ENCODE peak calls at places on chromosomes 12 and 14, in six cellular contexts. One of them, this sample, is unnamed.

GRCh38 chr12:1127021-1127420 is 136.0 kb downstream of the ERC1 start:
- DNase-seq in GM23338: no peak
- DNase-seq in CD4-positive, alpha-beta memory T cell: no peak
- DNase-seq in psoas muscle: no peak
- DNase-seq in left ventricle myocardium inferior: no peak
- DNase-seq in cardiac muscle cell: no peak
- DNase-seq in this sample: no peak

GRCh38 chr12:50087159-50087558 is 2.0 kb downstream of the SMARCD1 start:
- DNase-seq in GM23338: no peak
- DNase-seq in CD4-positive, alpha-beta memory T cell: no peak
- DNase-seq in left ventricle myocardium inferior: no peak
- DNase-seq in psoas muscle: no peak
- DNase-seq in cardiac muscle cell: no peak
- DNase-seq in this sample: no peak

GRCh38 chr14:71716371-71716770 is 215.9 kb upstream of the RGS6 start:
- DNase-seq in left ventricle myocardium inferior: no peak
- DNase-seq in CD4-positive, alpha-beta memory T cell: no peak
- DNase-seq in cardiac muscle cell: no peak
- DNase-seq in psoas muscle: no peak
- DNase-seq in GM23338: no peak
- DNase-seq in this sample: no peak

GRCh38 chr14:26835949-26836570 is 238.2 kb upstream of the NOVA1 start:
- DNase-seq in left ventricle myocardium inferior: no peak
- DNase-seq in psoas muscle: no peak
- DNase-seq in cardiac muscle cell: no peak
- DNase-seq in GM23338: no peak
- DNase-seq in CD4-positive, alpha-beta memory T cell: no peak
- DNase-seq in this sample: no peak

GRCh38 chr12:31828057-31828456 is 99.2 kb upstream of the AMN1 start:
- DNase-seq in cardiac muscle cell: no peak
- DNase-seq in CD4-positive, alpha-beta memory T cell: peak; percentile 37
- DNase-seq in psoas muscle: no peak
- DNase-seq in GM23338: no peak
- DNase-seq in left ventricle myocardium inferior: no peak
- DNase-seq in this sample: no peak

GRCh38 chr14:21748869-21749303 is 75.3 kb upstream of the OR4E1 start:
- DNase-seq in cardiac muscle cell: peak; percentile 69
- DNase-seq in GM23338: peak; percentile 88
- DNase-seq in left ventricle myocardium inferior: peak; percentile 18
- DNase-seq in CD4-positive, alpha-beta memory T cell: peak; percentile 49
- DNase-seq in psoas muscle: no peak
- DNase-seq in this sample: no peak

GRCh38 chr12:3313655-3314305 is 177.2 kb upstream of the PRMT8 start:
- DNase-seq in CD4-positive, alpha-beta memory T cell: peak; percentile 7
- DNase-seq in GM23338: peak; percentile 63
- DNase-seq in psoas muscle: no peak
- DNase-seq in left ventricle myocardium inferior: no peak
- DNase-seq in cardiac muscle cell: peak; percentile 45
- DNase-seq in this sample: no peak

GRCh38 chr12:53101266-53101665 is 2.0 kb upstream of the SOAT2 start:
- DNase-seq in cardiac muscle cell: no peak
- DNase-seq in GM23338: no peak
- DNase-seq in CD4-positive, alpha-beta memory T cell: no peak
- DNase-seq in psoas muscle: no peak
- DNase-seq in left ventricle myocardium inferior: no peak
- DNase-seq in this sample: no peak

GRCh38 chr12:39807043-39807442 is 187.4 kb upstream of the ABCD2 start:
- DNase-seq in GM23338: peak; percentile 77
- DNase-seq in cardiac muscle cell: peak; percentile 15
- DNase-seq in psoas muscle: no peak
- DNase-seq in CD4-positive, alpha-beta memory T cell: no peak
- DNase-seq in left ventricle myocardium inferior: no peak
- DNase-seq in this sample: no peak

GRCh38 chr12:26701604-26702215 is 131.3 kb downstream of the ITPR2 start:
- DNase-seq in cardiac muscle cell: peak; percentile 64
- DNase-seq in GM23338: peak; percentile 74
- DNase-seq in psoas muscle: no peak
- DNase-seq in left ventricle myocardium inferior: no peak
- DNase-seq in CD4-positive, alpha-beta memory T cell: peak; percentile 19
- DNase-seq in this sample: no peak

GRCh38 chr12:44875417-44875953 is 630 bp downstream of the NELL2 start:
- DNase-seq in psoas muscle: no peak
- DNase-seq in cardiac muscle cell: peak; percentile 18
- DNase-seq in GM23338: peak; percentile 68
- DNase-seq in CD4-positive, alpha-beta memory T cell: peak; percentile 19
- DNase-seq in left ventricle myocardium inferior: no peak
- DNase-seq in this sample: no peak

GRCh38 chr12:40232602-40233001 is 7.8 kb downstream of the LRRK2 start:
- DNase-seq in left ventricle myocardium inferior: no peak
- DNase-seq in GM23338: no peak
- DNase-seq in CD4-positive, alpha-beta memory T cell: no peak
- DNase-seq in cardiac muscle cell: no peak
- DNase-seq in psoas muscle: no peak
- DNase-seq in this sample: no peak

GRCh38 chr14:37819155-37820015 is 224.0 kb downstream of the TTC6 start:
- DNase-seq in psoas muscle: no peak
- DNase-seq in cardiac muscle cell: peak; percentile 46
- DNase-seq in GM23338: peak; percentile 17
- DNase-seq in left ventricle myocardium inferior: no peak
- DNase-seq in CD4-positive, alpha-beta memory T cell: no peak
- DNase-seq in this sample: no peak

GRCh38 chr12:54370218-54370730 is 6.0 kb upstream of the GPR84 start:
- DNase-seq in psoas muscle: peak; percentile 83
- DNase-seq in CD4-positive, alpha-beta memory T cell: no peak
- DNase-seq in left ventricle myocardium inferior: peak; percentile 72
- DNase-seq in GM23338: peak; percentile 93
- DNase-seq in cardiac muscle cell: peak; percentile 85
- DNase-seq in this sample: peak; percentile 90

GRCh38 chr14:102893452-102893851 is 29.0 kb upstream of the AMN start:
- DNase-seq in left ventricle myocardium inferior: peak; percentile 32
- DNase-seq in CD4-positive, alpha-beta memory T cell: no peak
- DNase-seq in cardiac muscle cell: no peak
- DNase-seq in GM23338: no peak
- DNase-seq in psoas muscle: peak; percentile 62
- DNase-seq in this sample: peak; percentile 80

GRCh38 chr12:67034110-67034879 is 234.9 kb upstream of the CAND1 start:
- DNase-seq in psoas muscle: no peak
- DNase-seq in left ventricle myocardium inferior: no peak
- DNase-seq in GM23338: no peak
- DNase-seq in CD4-positive, alpha-beta memory T cell: no peak
- DNase-seq in cardiac muscle cell: no peak
- DNase-seq in this sample: no peak

GRCh38 chr12:6772331-6772695 is at the start of gene LAG3:
- DNase-seq in left ventricle myocardium inferior: no peak
- DNase-seq in CD4-positive, alpha-beta memory T cell: no peak
- DNase-seq in psoas muscle: no peak
- DNase-seq in GM23338: no peak
- DNase-seq in cardiac muscle cell: no peak
- DNase-seq in this sample: no peak

GRCh38 chr14:104164041-104164440 is 25.7 kb downstream of the KIF26A start:
- DNase-seq in cardiac muscle cell: no peak
- DNase-seq in GM23338: no peak
- DNase-seq in left ventricle myocardium inferior: no peak
- DNase-seq in CD4-positive, alpha-beta memory T cell: no peak
- DNase-seq in psoas muscle: no peak
- DNase-seq in this sample: no peak

GRCh38 chr12:103930787-103931536 is 752 bp downstream of the HSP90B1 start:
- DNase-seq in CD4-positive, alpha-beta memory T cell: peak; percentile 12
- DNase-seq in left ventricle myocardium inferior: peak; percentile 34
- DNase-seq in psoas muscle: peak; percentile 35
- DNase-seq in GM23338: peak; percentile 37
- DNase-seq in cardiac muscle cell: peak; percentile 42
- DNase-seq in this sample: peak; percentile 54

GRCh38 chr14:91326514-91326832 is 82.0 kb upstream of the GPR68 start:
- DNase-seq in cardiac muscle cell: no peak
- DNase-seq in GM23338: no peak
- DNase-seq in psoas muscle: no peak
- DNase-seq in left ventricle myocardium inferior: no peak
- DNase-seq in CD4-positive, alpha-beta memory T cell: no peak
- DNase-seq in this sample: no peak

GRCh38 chr14:105843444-105844046 is 317.2 kb downstream of the TMEM121 start:
- DNase-seq in GM23338: no peak
- DNase-seq in CD4-positive, alpha-beta memory T cell: no peak
- DNase-seq in cardiac muscle cell: no peak
- DNase-seq in psoas muscle: no peak
- DNase-seq in left ventricle myocardium inferior: no peak
- DNase-seq in this sample: peak; percentile 15

GRCh38 chr14:98298481-98299227 is 973.3 kb downstream of the BCL11B start:
- DNase-seq in psoas muscle: no peak
- DNase-seq in GM23338: no peak
- DNase-seq in left ventricle myocardium inferior: no peak
- DNase-seq in CD4-positive, alpha-beta memory T cell: peak; percentile 8
- DNase-seq in cardiac muscle cell: no peak
- DNase-seq in this sample: no peak

GRCh38 chr12:19893514-19893913 is 454.2 kb downstream of the AEBP2 start:
- DNase-seq in CD4-positive, alpha-beta memory T cell: no peak
- DNase-seq in cardiac muscle cell: no peak
- DNase-seq in GM23338: peak; percentile 15
- DNase-seq in left ventricle myocardium inferior: no peak
- DNase-seq in psoas muscle: no peak
- DNase-seq in this sample: no peak

GRCh38 chr12:4829793-4830162 is 79.9 kb upstream of the KCNA1 start:
- DNase-seq in GM23338: no peak
- DNase-seq in cardiac muscle cell: no peak
- DNase-seq in psoas muscle: no peak
- DNase-seq in left ventricle myocardium inferior: no peak
- DNase-seq in CD4-positive, alpha-beta memory T cell: no peak
- DNase-seq in this sample: no peak

GRCh38 chr12:89357297-89357730 is 5.0 kb upstream of the DUSP6 start:
- DNase-seq in CD4-positive, alpha-beta memory T cell: no peak
- DNase-seq in psoas muscle: no peak
- DNase-seq in left ventricle myocardium inferior: no peak
- DNase-seq in cardiac muscle cell: peak; percentile 31
- DNase-seq in GM23338: no peak
- DNase-seq in this sample: no peak

GRCh38 chr12:92032101-92032500 is 113.5 kb downstream of the BTG1 start:
- DNase-seq in psoas muscle: no peak
- DNase-seq in GM23338: no peak
- DNase-seq in CD4-positive, alpha-beta memory T cell: no peak
- DNase-seq in cardiac muscle cell: no peak
- DNase-seq in left ventricle myocardium inferior: no peak
- DNase-seq in this sample: no peak
- H3K27ac ChIP-seq in psoas muscle: no peak overlapping the region
- H3K27ac ChIP-seq in GM23338: no peak overlapping the region
- H3K27ac ChIP-seq in CD4-positive, alpha-beta memory T cell: peak overlapping the region; percentile 26
- H3K27ac ChIP-seq in cardiac muscle cell: no peak overlapping the region
- H3K27ac ChIP-seq in left ventricle myocardium inferior: peak overlapping the region; percentile 83
- H3K27ac ChIP-seq in this sample: peak overlapping the region; percentile 49

DNA sequence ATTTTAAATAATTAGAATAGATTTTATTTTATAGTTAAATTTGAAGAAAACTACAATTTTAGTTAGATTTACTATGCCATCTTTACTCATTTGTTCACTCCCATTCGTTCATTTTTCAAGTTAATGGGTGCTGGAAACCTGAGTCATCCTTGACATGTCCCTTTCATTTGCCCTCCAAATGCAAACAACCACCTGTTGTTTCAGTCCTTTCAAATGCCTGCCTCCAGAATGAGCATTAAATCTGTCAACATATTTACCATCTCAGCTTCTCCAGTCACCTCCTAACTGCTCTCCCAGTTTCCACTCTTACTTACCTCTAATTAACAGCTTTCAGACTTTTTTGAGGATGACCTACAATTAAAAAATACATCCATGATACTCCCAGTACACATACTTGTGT is 375.5 kb downstream of the RAD51B start:
- DNase-seq in CD4-positive, alpha-beta memory T cell: no peak
- DNase-seq in psoas muscle: no peak
- DNase-seq in GM23338: peak; percentile 64
- DNase-seq in left ventricle myocardium inferior: no peak
- DNase-seq in cardiac muscle cell: no peak
- DNase-seq in this sample: no peak
- H3K27ac ChIP-seq in CD4-positive, alpha-beta memory T cell: no peak overlapping the region
- H3K27ac ChIP-seq in psoas muscle: peak overlapping the region; percentile 84
- H3K27ac ChIP-seq in GM23338: peak overlapping the region; percentile 60
- H3K27ac ChIP-seq in left ventricle myocardium inferior: no peak overlapping the region
- H3K27ac ChIP-seq in cardiac muscle cell: no peak overlapping the region
- H3K27ac ChIP-seq in this sample: no peak overlapping the region

DNA sequence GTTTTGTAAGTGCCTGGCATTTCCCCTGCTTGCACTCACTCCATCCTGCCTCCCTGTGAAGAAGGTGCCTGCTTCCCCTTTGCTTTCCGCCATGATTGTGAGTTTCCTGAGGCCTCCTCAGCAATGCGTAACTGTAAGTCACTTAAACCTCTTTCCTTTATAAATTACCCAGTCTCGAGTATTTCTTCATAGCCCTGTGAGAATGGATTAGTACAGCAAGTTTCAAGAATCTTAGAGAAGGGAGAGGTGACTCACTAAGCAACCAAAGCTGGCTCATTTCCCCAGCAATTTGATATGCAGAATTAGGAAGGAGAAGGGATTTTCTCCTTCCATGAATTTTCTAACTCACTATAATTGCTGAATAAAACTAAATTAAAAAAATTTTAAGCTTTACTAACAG is 251.0 kb upstream of the FOXG1 start:
- DNase-seq in GM23338: no peak
- DNase-seq in psoas muscle: no peak
- DNase-seq in CD4-positive, alpha-beta memory T cell: no peak
- DNase-seq in cardiac muscle cell: no peak
- DNase-seq in left ventricle myocardium inferior: no peak
- DNase-seq in this sample: no peak
- H3K27ac ChIP-seq in GM23338: no peak overlapping the region
- H3K27ac ChIP-seq in psoas muscle: no peak overlapping the region
- H3K27ac ChIP-seq in CD4-positive, alpha-beta memory T cell: no peak overlapping the region
- H3K27ac ChIP-seq in cardiac muscle cell: no peak overlapping the region
- H3K27ac ChIP-seq in left ventricle myocardium inferior: no peak overlapping the region
- H3K27ac ChIP-seq in this sample: no peak overlapping the region

GRCh38 chr14:34742509-34743115 is 28.2 kb upstream of the CFL2 start:
- DNase-seq in GM23338: no peak
- DNase-seq in psoas muscle: no peak
- DNase-seq in CD4-positive, alpha-beta memory T cell: peak; percentile 27
- DNase-seq in cardiac muscle cell: no peak
- DNase-seq in left ventricle myocardium inferior: no peak
- DNase-seq in this sample: no peak
- H3K27ac ChIP-seq in GM23338: no peak overlapping the region
- H3K27ac ChIP-seq in psoas muscle: no peak overlapping the region
- H3K27ac ChIP-seq in CD4-positive, alpha-beta memory T cell: peak overlapping the region; percentile 7
- H3K27ac ChIP-seq in cardiac muscle cell: no peak overlapping the region
- H3K27ac ChIP-seq in left ventricle myocardium inferior: no peak overlapping the region
- H3K27ac ChIP-seq in this sample: no peak overlapping the region

GRCh38 chr14:69674546-69675245 is 63.3 kb downstream of the SUSD6 start:
- DNase-seq in CD4-positive, alpha-beta memory T cell: no peak
- DNase-seq in psoas muscle: no peak
- DNase-seq in left ventricle myocardium inferior: no peak
- DNase-seq in GM23338: no peak
- DNase-seq in cardiac muscle cell: no peak
- DNase-seq in this sample: no peak

GRCh38 chr14:69673099-69673498 is 61.7 kb downstream of the SUSD6 start:
- DNase-seq in GM23338: no peak
- DNase-seq in cardiac muscle cell: no peak
- DNase-seq in left ventricle myocardium inferior: no peak
- DNase-seq in psoas muscle: no peak
- DNase-seq in CD4-positive, alpha-beta memory T cell: peak; percentile 22
- DNase-seq in this sample: no peak

GRCh38 chr14:69673578-69674305 is 62.3 kb downstream of the SUSD6 start:
- DNase-seq in left ventricle myocardium inferior: no peak
- DNase-seq in CD4-positive, alpha-beta memory T cell: no peak
- DNase-seq in cardiac muscle cell: no peak
- DNase-seq in psoas muscle: no peak
- DNase-seq in GM23338: peak; percentile 38
- DNase-seq in this sample: no peak

GRCh38 chr14:69675246-69675583 is 63.8 kb downstream of the SUSD6 start:
- DNase-seq in CD4-positive, alpha-beta memory T cell: no peak
- DNase-seq in cardiac muscle cell: no peak
- DNase-seq in psoas muscle: no peak
- DNase-seq in GM23338: no peak
- DNase-seq in left ventricle myocardium inferior: peak; percentile 52
- DNase-seq in this sample: no peak

GRCh38 chr14:69675877-69676416 is 64.6 kb downstream of the SUSD6 start:
- DNase-seq in CD4-positive, alpha-beta memory T cell: no peak
- DNase-seq in psoas muscle: no peak
- DNase-seq in left ventricle myocardium inferior: no peak
- DNase-seq in GM23338: no peak
- DNase-seq in cardiac muscle cell: no peak
- DNase-seq in this sample: no peak
- H3K27ac ChIP-seq in CD4-positive, alpha-beta memory T cell: no peak overlapping the region
- H3K27ac ChIP-seq in psoas muscle: no peak overlapping the region
- H3K27ac ChIP-seq in left ventricle myocardium inferior: peak overlapping the region; percentile 84
- H3K27ac ChIP-seq in GM23338: no peak overlapping the region
- H3K27ac ChIP-seq in cardiac muscle cell: no peak overlapping the region
- H3K27ac ChIP-seq in this sample: peak overlapping the region; percentile 56